ENCODE peak calls at places on chromosomes 12 and 14, in four cellular contexts. I is endothelial cell of umbilical vein, K is K562, Z is SK-N-SH. H is an unnamed sample.

GRCh38 chr12:46217686-46218508 is 50.9 kb downstream of the SLC38A1 start:
- DNase-seq in Z (no peak), I (no peak), K (no peak), H (no peak)

GRCh38 chr12:110635055-110635454 is 21.1 kb downstream of the TCTN1 start:
- DNase-seq in K (no peak), Z (no peak), I (no peak), H (no peak)

GRCh38 chr12:47797432-47797831 is 22.3 kb downstream of the HDAC7 start:
- DNase-seq in I (no peak), K (no peak), Z (peak), H (no peak)

GRCh38 chr14:23138173-23138535 is 19.1 kb upstream of the CEBPE start:
- DNase-seq in I (peak), Z (no peak), K (no peak), H (no peak)

GRCh38 chr12:18750087-18750486 is 12.2 kb downstream of the CAPZA3 start:
- DNase-seq in I (no peak), K (no peak), Z (no peak), H (no peak)

GRCh38 chr14:88667555-88668273 is 104.9 kb downstream of the ZC3H14 start:
- DNase-seq in K (peak), Z (peak), I (peak), H (peak)

GRCh38 chr12:96434107-96434506 is 33.9 kb upstream of the CDK17 start:
- DNase-seq in K (no peak), I (peak), Z (no peak), H (no peak)

GRCh38 chr12:79555006-79555925 is 135.5 kb downstream of the PAWR start:
- DNase-seq in Z (peak), I (peak), K (peak), H (peak)

GRCh38 chr14:77239412-77239811 is 31.6 kb downstream of the NGB start:
- DNase-seq in Z (no peak), K (no peak), I (no peak), H (no peak)

GRCh38 chr12:52522346-52523011 is 2.3 kb upstream of the KRT5 start:
- DNase-seq in Z (no peak), K (no peak), I (no peak), H (peak)
- TF ChIP-seq MAX in Z (no peak), K (no peak), I (no peak), H (no peak)

GRCh38 chr14:52791204-52792096 is at the start of gene GNPNAT1:
- DNase-seq in I (peak), K (peak), Z (peak), H (peak)

GRCh38 chr14:52792097-52792415 is 649 bp upstream of the GNPNAT1 start:
- DNase-seq in K (no peak), Z (no peak), I (no peak), H (no peak)

GRCh38 chr14:52790756-52791203 is 627 bp downstream of the GNPNAT1 start:
- DNase-seq in I (no peak), K (no peak), Z (no peak), H (no peak)

GRCh38 chr14:52789118-52789517 is 2.3 kb downstream of the GNPNAT1 start:
- DNase-seq in Z (no peak), K (peak), I (no peak), H (no peak)

DNA sequence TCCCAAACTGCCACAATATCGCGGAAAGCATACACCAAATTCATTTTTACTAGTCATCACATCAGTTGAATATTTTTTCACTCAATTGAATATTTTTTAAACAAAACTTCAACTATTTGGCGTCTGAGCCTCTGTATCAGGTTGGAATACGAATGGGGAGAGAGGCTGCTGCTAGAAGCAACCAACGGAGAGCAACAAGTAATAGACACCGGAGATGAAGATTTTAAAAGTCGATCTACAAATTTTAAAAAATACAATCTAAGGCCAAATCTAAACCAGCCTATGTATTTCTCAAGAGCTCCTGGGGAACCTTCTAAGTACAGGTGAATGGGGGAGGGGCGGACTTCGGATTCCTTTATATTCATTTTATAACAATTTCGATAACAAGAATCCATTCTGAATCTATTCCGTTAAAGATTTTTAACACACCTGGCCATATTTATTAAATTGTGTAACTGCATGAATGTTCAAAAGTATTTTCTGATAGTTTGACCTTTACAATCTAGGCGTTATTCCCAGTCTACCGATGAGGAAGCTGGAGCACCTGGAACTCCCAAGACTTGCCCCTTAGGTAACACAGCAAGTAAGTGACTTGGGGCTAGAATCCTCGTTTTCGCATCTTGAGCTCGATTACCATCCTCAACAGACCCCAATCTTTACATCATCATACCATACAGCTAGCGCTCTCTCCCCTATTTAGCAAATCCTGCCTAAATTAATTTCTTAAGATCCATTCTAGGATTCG is 1.2 kb downstream of the GNPNAT1 start:
- DNase-seq in Z (no peak), K (peak), I (peak), H (no peak)
- H3K9ac ChIP-seq in Z (peak), K (peak), I (peak), H (peak)

DNA sequence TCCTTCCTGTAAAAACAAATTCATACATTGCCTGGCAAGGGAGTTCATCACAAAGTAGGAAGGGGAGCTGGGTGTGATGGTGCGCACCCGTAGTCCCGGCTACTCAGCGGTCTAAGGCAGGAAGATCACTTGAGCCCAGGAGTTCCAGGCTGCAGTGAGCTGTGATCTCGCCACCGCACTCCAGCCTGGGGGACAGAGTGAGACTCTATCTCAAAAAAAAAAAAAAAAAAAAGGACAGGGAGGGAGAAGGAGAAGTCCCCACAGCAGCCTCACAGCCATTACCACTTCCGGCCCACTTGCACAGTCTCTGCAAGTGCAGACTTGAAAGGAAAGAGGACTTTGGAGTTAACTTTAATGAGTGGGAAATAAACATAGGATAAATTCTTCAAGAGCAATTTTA is 121.0 kb downstream of the FBXL14 start:
- DNase-seq in Z (no peak), I (peak), K (no peak), H (no peak)
- H3K4me3 ChIP-seq in Z (peak), I (no peak), K (no peak), H (no peak)

DNA sequence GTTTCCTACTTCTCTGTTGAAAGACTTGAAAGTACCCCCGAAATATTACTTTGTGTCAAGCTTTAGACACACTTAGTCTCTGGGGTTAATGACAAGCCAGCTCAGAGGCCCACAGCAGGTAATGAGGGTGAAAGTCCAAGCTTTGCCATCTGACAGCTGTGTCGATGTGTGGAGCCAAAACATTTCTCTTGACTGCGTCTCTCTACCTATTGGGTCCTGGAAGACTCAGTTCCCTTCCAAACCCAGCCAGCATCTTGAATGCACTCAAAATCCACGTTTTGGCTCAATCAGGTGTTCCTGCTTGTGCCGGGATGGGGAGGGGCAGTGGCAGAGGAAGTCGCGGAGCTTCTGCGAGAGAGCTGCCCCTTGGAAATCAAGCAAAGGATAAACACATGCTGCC is 3.2 kb downstream of the PLXNC1 start:
- DNase-seq in K (no peak), Z (no peak), I (no peak), H (no peak)
- TF ChIP-seq MAX in K (no peak), Z (no peak), I (no peak), H (no peak)

GRCh38 chr14:68795602-68796417 is 2.9 kb upstream of the ZFP36L1 start:
- DNase-seq in K (peak), Z (peak), I (peak), H (no peak)
- H3K9ac ChIP-seq in K (peak), Z (peak), I (peak), H (peak)

DNA sequence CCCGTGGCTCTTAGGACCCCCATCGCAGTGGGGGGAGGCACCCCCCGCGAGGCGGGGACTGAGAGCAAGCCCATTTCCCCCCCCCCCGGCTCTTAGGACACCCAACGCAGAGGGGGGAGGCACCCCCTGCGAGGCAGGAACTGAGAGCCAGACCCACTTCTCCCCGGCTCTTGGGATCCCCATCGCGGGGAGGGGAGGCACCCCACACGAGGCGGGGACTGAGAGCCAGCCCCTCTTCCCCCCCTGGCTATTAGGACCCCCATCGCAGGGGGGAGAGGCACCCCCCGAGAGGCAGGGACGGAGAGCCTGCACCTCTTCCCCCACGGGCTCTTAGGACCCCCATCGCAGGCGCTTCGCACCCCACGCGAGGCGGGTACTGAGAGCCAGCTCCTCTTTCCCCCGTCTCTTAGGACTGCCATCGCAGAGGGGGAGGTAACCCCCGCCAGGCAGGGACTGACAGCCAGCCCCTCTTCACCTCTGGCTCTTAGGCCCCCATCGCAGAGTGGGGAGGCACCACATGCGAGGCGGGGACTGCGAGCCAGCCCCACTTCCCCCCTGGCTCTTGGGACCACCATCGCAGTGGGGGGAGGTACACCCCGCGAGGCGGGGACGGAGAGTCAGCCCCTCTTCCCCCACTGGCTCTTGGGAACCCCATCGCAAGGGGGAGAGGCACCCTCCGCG is 46.0 kb downstream of the DDX11 start:
- DNase-seq in Z (peak), I (no peak), K (no peak), H (no peak)
- H3K4me3 ChIP-seq in Z (peak), I (no peak), K (no peak), H (no peak)

GRCh38 chr14:26448181-26448855 is 149.5 kb downstream of the NOVA1 start:
- DNase-seq in K (no peak), Z (no peak), I (no peak), H (no peak)
- TF ChIP-seq MAX in K (no peak), Z (no peak), I (no peak), H (no peak)

GRCh38 chr12:52144512-52145227 is 47.1 kb downstream of the KRT80 start:
- DNase-seq in I (no peak), K (no peak), Z (no peak), H (no peak)
- H3K9ac ChIP-seq in I (no peak), K (no peak), Z (peak), H (peak)

GRCh38 chr14:25052385-25052784 is 2.4 kb upstream of the STXBP6 start:
- DNase-seq in Z (no peak), I (no peak), K (no peak), H (no peak)
- H3K4me3 ChIP-seq in Z (no peak), I (no peak), K (no peak), H (no peak)

DNA sequence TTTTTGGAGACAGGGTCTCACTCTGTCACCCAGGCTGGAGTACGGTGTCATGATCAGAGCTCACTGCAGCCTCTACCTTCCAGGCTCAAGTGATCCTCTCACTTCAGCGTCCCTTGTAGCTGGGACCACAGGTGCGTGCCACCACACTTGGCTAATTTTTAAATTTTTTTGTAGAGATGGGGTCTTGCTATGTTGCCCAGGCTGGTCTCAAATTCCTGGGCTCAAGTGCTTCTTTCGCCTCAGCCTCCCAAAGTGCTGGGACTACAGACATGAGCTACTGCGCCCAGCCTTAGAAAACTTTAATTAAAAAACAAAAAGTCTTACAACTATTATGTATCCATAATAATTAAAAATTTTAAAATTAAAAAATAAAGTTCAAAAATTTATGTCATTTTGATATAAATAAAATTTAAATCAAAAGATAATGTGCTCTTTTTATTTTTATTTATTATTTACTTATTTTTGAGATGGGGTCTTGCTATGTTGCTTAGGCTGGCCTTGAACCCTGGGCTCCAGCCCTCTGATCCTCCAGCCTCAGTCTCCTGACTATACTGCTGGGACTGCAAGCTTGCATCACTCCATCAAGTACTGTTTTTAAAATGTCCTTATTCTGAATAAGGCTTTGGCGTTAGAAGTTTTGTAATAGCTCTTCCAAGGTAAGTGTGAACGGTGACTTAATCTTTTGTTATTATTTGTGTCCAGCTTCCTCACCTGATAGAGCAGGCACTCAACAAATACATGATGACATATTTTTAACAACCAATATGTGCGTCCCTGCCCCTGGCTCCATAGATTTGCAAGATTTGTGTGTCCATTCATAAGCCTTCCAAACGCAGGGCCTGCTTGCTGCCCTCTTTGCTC is 1.6 kb downstream of the C1RL start:
- DNase-seq in K (peak), I (no peak), Z (no peak), H (no peak)
- TF ChIP-seq MAX in K (no peak), I (no peak), Z (no peak), H (no peak)